ENCODE peak calls at places on chromosomes 12 and 14, in ten cellular contexts. R is astrocyte of the spinal cord; Q is H9; M is activated B cell treated with CpG ODN at 0.5 μM for 24 hours; N is tibial artery; A is AG04450; H is fibroblast of the aortic adventitia; I is CD8-positive, alpha-beta T cell; F is A549; Z is choroid plexus epithelial cell. U is an unnamed sample.

GRCh38 chr12:84329933-84330332 is 582.7 kb downstream of the SLC6A15 start:
- DNase-seq in F (no peak), M (no peak), I (no peak), Q (no peak), N (no peak), A (no peak), H (no peak), Z (no peak), R (no peak), U (no peak)

GRCh38 chr12:68446896-68447806 is 115.0 kb upstream of the MDM1 start:
- DNase-seq in F (no peak), H (peak; percentile 55), M (no peak), R (no peak), N (no peak), Q (peak; percentile 40), I (no peak), A (no peak), Z (peak; percentile 48), U (peak; percentile 31)

GRCh38 chr12:53770281-53770680 is 18.5 kb upstream of the CISTR start:
- DNase-seq in I (no peak), Q (no peak), R (peak; percentile 90), A (peak; percentile 84), N (no peak), Z (peak; percentile 89), M (no peak), H (peak; percentile 95), F (peak; percentile 21), U (peak; percentile 99)

GRCh38 chr12:6962285-6963015 is 8.0 kb downstream of the PHB2 start:
- DNase-seq in N (peak; percentile 66), H (no peak), R (no peak), A (no peak), Q (peak; percentile 81), F (no peak), I (no peak), Z (no peak), M (peak; percentile 26), U (no peak)

GRCh38 chr12:89943461-89943860 is 234.8 kb upstream of the ATP2B1 start:
- DNase-seq in R (no peak), Z (no peak), N (no peak), F (no peak), I (no peak), M (no peak), H (no peak), A (no peak), Q (no peak), U (no peak)

GRCh38 chr12:129903092-129903945 is 506 bp downstream of the TMEM132D start:
- DNase-seq in Q (peak; percentile 53), H (no peak), Z (no peak), M (no peak), A (no peak), R (peak; percentile 24), N (no peak), F (no peak), I (no peak), U (no peak)

GRCh38 chr12:132327351-132328171 is 1.8 kb downstream of the GALNT9 start:
- DNase-seq in M (no peak), N (no peak), Q (no peak), A (peak; percentile 37), R (peak; percentile 82), H (peak; percentile 87), F (peak; percentile 42), Z (peak; percentile 92), I (no peak), U (peak; percentile 88)

GRCh38 chr12:67986632-67987031 is 2.6 kb upstream of the IFNG-AS1 start:
- DNase-seq in A (no peak), Z (no peak), I (no peak), N (no peak), M (no peak), Q (no peak), R (no peak), F (no peak), H (peak; percentile 34), U (peak; percentile 30)

GRCh38 chr14:56821807-56822615 is 11.7 kb upstream of the OTX2 start:
- DNase-seq in Q (no peak), I (no peak), Z (no peak), A (no peak), N (no peak), M (no peak), F (no peak), R (no peak), H (no peak), U (no peak)

GRCh38 chr12:71900091-71900490 is 38.6 kb upstream of the TPH2 start:
- DNase-seq in Q (no peak), A (no peak), R (peak; percentile 18), F (peak; percentile 7), I (no peak), N (no peak), H (peak; percentile 13), Z (peak; percentile 43), M (no peak), U (peak; percentile 35)

GRCh38 chr14:53384536-53384935 is 231.4 kb upstream of the DDHD1 start:
- DNase-seq in M (no peak), A (no peak), I (no peak), R (no peak), Z (no peak), H (no peak), N (no peak), Q (no peak), F (no peak), U (no peak)

GRCh38 chr14:80004871-80005270 is 206.4 kb downstream of the DIO2 start:
- DNase-seq in I (no peak), F (no peak), Z (no peak), A (no peak), M (no peak), N (no peak), H (no peak), Q (no peak), R (no peak), U (no peak)

GRCh38 chr12:121628037-121628436 is 1.7 kb downstream of the ORAI1 start:
- DNase-seq in N (no peak), R (no peak), M (no peak), H (peak; percentile 49), F (no peak), I (no peak), Z (no peak), A (no peak), Q (no peak), U (no peak)

GRCh38 chr12:67327466-67327865 is 58.3 kb downstream of the CAND1 start:
- DNase-seq in Z (no peak), N (no peak), R (no peak), A (no peak), H (no peak), I (no peak), F (no peak), M (no peak), Q (no peak), U (no peak)

GRCh38 chr14:88479574-88479987 is 75.2 kb downstream of the PTPN21 start:
- DNase-seq in H (no peak), R (no peak), M (no peak), I (no peak), F (no peak), Z (no peak), Q (no peak), A (no peak), N (no peak), U (no peak)

GRCh38 chr14:91218041-91218440 is 26.5 kb downstream of the GPR68 start:
- DNase-seq in R (no peak), H (no peak), Q (no peak), N (no peak), I (no peak), A (no peak), F (no peak), M (no peak), Z (no peak), U (no peak)

GRCh38 chr12:48851883-48852733 is at the start of gene DDX23:
- DNase-seq in N (peak; percentile 98), H (peak; percentile 96), Z (peak; percentile 99), Q (peak; percentile 99), R (peak; percentile 98), I (peak; percentile 82), F (peak; percentile 98), A (peak; percentile 94), M (peak; percentile 75), U (peak; percentile 96)
- TF ChIP-seq CTCF in N (no peak), H (no peak), Z (no peak), Q (no peak), R (no peak), I (no peak), F (no peak), A (no peak), M (no peak), U (no peak)

GRCh38 chr12:117101953-117102833 is 3.0 kb upstream of the TESC start:
- DNase-seq in H (no peak), Z (no peak), I (no peak), R (no peak), M (no peak), N (no peak), Q (no peak), A (no peak), F (no peak), U (no peak)

GRCh38 chr12:117100251-117100650 is 1.0 kb upstream of the TESC start:
- DNase-seq in Z (peak; percentile 33), N (no peak), F (peak; percentile 73), I (no peak), R (no peak), Q (no peak), A (no peak), H (peak; percentile 9), M (no peak), U (peak; percentile 11)

GRCh38 chr12:117109943-117110342 is 10.7 kb upstream of the TESC start:
- DNase-seq in Q (no peak), R (no peak), I (no peak), Z (no peak), M (no peak), N (no peak), F (no peak), H (no peak), A (no peak), U (no peak)

GRCh38 chr12:117100851-117101673 is 1.8 kb upstream of the TESC start:
- DNase-seq in R (no peak), Z (no peak), A (no peak), N (no peak), F (no peak), M (no peak), H (no peak), I (no peak), Q (no peak), U (no peak)

GRCh38 chr12:117105902-117106301 is 6.7 kb upstream of the TESC start:
- DNase-seq in I (no peak), N (no peak), M (no peak), Q (no peak), A (no peak), H (no peak), F (no peak), Z (no peak), R (no peak), U (no peak)
- TF ChIP-seq CTCF in I (no peak), N (no peak), M (no peak), Q (no peak), A (no peak), H (no peak), F (no peak), Z (no peak), R (no peak), U (no peak)

GRCh38 chr14:50364792-50365191 is 31.9 kb downstream of the CDKL1 start:
- DNase-seq in N (no peak), Z (no peak), F (no peak), A (no peak), R (no peak), H (no peak), Q (no peak), M (no peak), I (no peak), U (no peak)
- TF ChIP-seq CTCF in N (no peak), Z (no peak), F (no peak), A (no peak), R (no peak), H (no peak), Q (no peak), M (no peak), I (no peak), U (no peak)

GRCh38 chr14:75147423-75148071 is 20.7 kb upstream of the NEK9 start:
- DNase-seq in Q (peak; percentile 75), F (no peak), N (peak; percentile 90), A (no peak), I (no peak), Z (peak; percentile 99), R (peak; percentile 89), M (no peak), H (peak; percentile 87), U (peak; percentile 85)
- TF ChIP-seq CTCF in Q (peak; percentile 60), F (no peak), N (peak; percentile 36), A (peak; percentile 54), I (no peak), Z (peak; percentile 81), R (peak; percentile 68), M (no peak), H (peak; percentile 66), U (peak; percentile 59)